ENCODE peak calls at places on chromosomes 13 and 19, in ten cellular contexts. H is uterus, J is esophagus squamous epithelium, D is cardiac muscle cell, Z is prostate gland, N is upper lobe of right lung, E is heart left ventricle, R is left lung, X is bronchial epithelial cell, P is esophagus muscularis mucosa. Q is an unnamed sample.

GRCh38 chr19:45160870-45161714 is at the start of gene NKPD1:
- DNase-seq in J (no peak), X (peak; percentile 34), R (peak; percentile 88), P (no peak), D (no peak), E (no peak), N (peak; percentile 86), H (no peak), Z (peak; percentile 84), Q (peak; percentile 31)

GRCh38 chr13:32199168-32199567 is 116.0 kb downstream of the ZAR1L start:
- DNase-seq in H (no peak), P (no peak), Z (no peak), R (no peak), X (no peak), E (no peak), N (no peak), D (no peak), J (no peak), Q (no peak)

GRCh38 chr19:55173717-55174409 is 6.2 kb downstream of the SYT5 start:
- DNase-seq in N (peak; percentile 74), J (no peak), Z (no peak), P (no peak), R (no peak), H (peak; percentile 46), X (peak; percentile 35), E (peak; percentile 61), D (peak; percentile 50), Q (peak; percentile 81)

GRCh38 chr19:11377237-11377636 is 2.8 kb downstream of the SWSAP1 start:
- DNase-seq in H (peak; percentile 84), Z (peak; percentile 54), D (no peak), R (no peak), N (no peak), E (no peak), P (no peak), X (peak; percentile 77), J (no peak), Q (peak; percentile 93)

GRCh38 chr19:14116525-14116917 is 1.0 kb downstream of the PRKACA start:
- DNase-seq in P (no peak), H (no peak), Z (no peak), R (no peak), E (no peak), J (no peak), X (no peak), N (no peak), D (no peak), Q (no peak)

GRCh38 chr19:2046046-2046907 is 4.8 kb downstream of the MKNK2 start:
- DNase-seq in R (peak; percentile 73), P (no peak), X (no peak), H (no peak), N (no peak), D (no peak), J (no peak), Z (no peak), E (no peak), Q (no peak)

GRCh38 chr13:52454459-52454824 is 836 bp upstream of the CKAP2 start:
- DNase-seq in P (no peak), H (no peak), E (no peak), R (no peak), N (no peak), D (peak; percentile 10), J (no peak), Z (peak; percentile 73), X (peak; percentile 88), Q (peak; percentile 26)

GRCh38 chr13:20191902-20192469 is 752 bp downstream of the GJB2 start:
- DNase-seq in D (no peak), N (no peak), P (peak; percentile 80), H (no peak), X (no peak), Z (no peak), J (no peak), R (peak; percentile 60), E (no peak), Q (no peak)

GRCh38 chr13:51271008-51271407 is 48.8 kb downstream of the FAM124A start:
- DNase-seq in E (no peak), Z (no peak), P (no peak), J (no peak), X (no peak), H (no peak), D (no peak), R (no peak), N (no peak), Q (no peak)

GRCh38 chr19:56211718-56212117 is 9.6 kb downstream of the ZSCAN5C start:
- DNase-seq in N (no peak), X (no peak), J (no peak), H (no peak), D (no peak), Z (no peak), R (no peak), E (no peak), P (no peak), Q (no peak)

GRCh38 chr19:15419413-15420025 is 731 bp upstream of the AKAP8L start:
- DNase-seq in H (no peak), P (no peak), J (no peak), E (no peak), N (no peak), R (no peak), X (peak; percentile 26), Z (no peak), D (no peak), Q (peak; percentile 56)
- TF ChIP-seq CTCF in H (no peak), P (no peak), J (no peak), E (no peak), N (no peak), R (no peak), X (no peak), Z (no peak), D (no peak), Q (no peak)

GRCh38 chr19:858868-859843 is at the start of gene CFD:
- DNase-seq in P (no peak), R (peak; percentile 89), X (no peak), E (peak; percentile 72), D (no peak), H (no peak), N (peak; percentile 82), Z (no peak), J (no peak), Q (no peak)
- H3K4me3 ChIP-seq in P (peak within 1 kb of the TSS; percentile 63), R (peak within 1 kb of the TSS; percentile 41), X (peak within 1 kb of the TSS; percentile 36), E (peak within 1 kb of the TSS; percentile 58), D (peak within 1 kb of the TSS; percentile 30), H (no peak within 1 kb of the TSS), N (peak within 1 kb of the TSS; percentile 55), Z (peak within 1 kb of the TSS; percentile 25), J (peak within 1 kb of the TSS; percentile 37), Q (peak within 1 kb of the TSS; percentile 57)

GRCh38 chr13:40371531-40372125 is 294.8 kb downstream of the FOXO1 start:
- DNase-seq in R (no peak), Z (no peak), N (no peak), P (no peak), X (no peak), H (no peak), E (no peak), J (no peak), D (no peak), Q (no peak)
- TF ChIP-seq CTCF in R (no peak), Z (no peak), N (no peak), P (no peak), X (no peak), H (no peak), E (no peak), J (no peak), D (no peak), Q (no peak)

GRCh38 chr19:10009269-10009665 is 1.0 kb downstream of the COL5A3 start:
- DNase-seq in J (no peak), X (no peak), Z (no peak), N (peak; percentile 69), P (peak; percentile 92), D (peak; percentile 80), H (peak; percentile 79), R (no peak), E (peak; percentile 85), Q (peak; percentile 87)

GRCh38 chr19:10007366-10007765 is 2.9 kb downstream of the COL5A3 start:
- DNase-seq in H (peak; percentile 66), N (no peak), Z (no peak), X (no peak), P (peak; percentile 92), J (no peak), E (peak; percentile 69), D (no peak), R (no peak), Q (no peak)

GRCh38 chr19:10006335-10006708 is 4.0 kb downstream of the COL5A3 start:
- DNase-seq in E (peak; percentile 72), P (peak; percentile 91), Z (no peak), R (no peak), X (no peak), D (no peak), J (no peak), H (peak; percentile 66), N (no peak), Q (peak; percentile 67)

GRCh38 chr19:10006752-10007323 is 3.5 kb downstream of the COL5A3 start:
- DNase-seq in X (no peak), D (no peak), P (no peak), N (no peak), H (no peak), E (no peak), Z (no peak), J (no peak), R (no peak), Q (no peak)

GRCh38 chr19:10007811-10008211 is 2.5 kb downstream of the COL5A3 start:
- DNase-seq in R (no peak), X (no peak), J (no peak), Z (no peak), H (peak; percentile 47), D (no peak), E (peak; percentile 67), N (no peak), P (no peak), Q (peak; percentile 38)
- H3K4me3 ChIP-seq in R (no peak overlapping the region), X (no peak overlapping the region), J (no peak overlapping the region), Z (no peak overlapping the region), H (no peak overlapping the region), D (no peak overlapping the region), E (peak overlapping the region; percentile 27), N (peak overlapping the region; percentile 10), P (peak overlapping the region; percentile 65), Q (no peak overlapping the region)

DNA sequence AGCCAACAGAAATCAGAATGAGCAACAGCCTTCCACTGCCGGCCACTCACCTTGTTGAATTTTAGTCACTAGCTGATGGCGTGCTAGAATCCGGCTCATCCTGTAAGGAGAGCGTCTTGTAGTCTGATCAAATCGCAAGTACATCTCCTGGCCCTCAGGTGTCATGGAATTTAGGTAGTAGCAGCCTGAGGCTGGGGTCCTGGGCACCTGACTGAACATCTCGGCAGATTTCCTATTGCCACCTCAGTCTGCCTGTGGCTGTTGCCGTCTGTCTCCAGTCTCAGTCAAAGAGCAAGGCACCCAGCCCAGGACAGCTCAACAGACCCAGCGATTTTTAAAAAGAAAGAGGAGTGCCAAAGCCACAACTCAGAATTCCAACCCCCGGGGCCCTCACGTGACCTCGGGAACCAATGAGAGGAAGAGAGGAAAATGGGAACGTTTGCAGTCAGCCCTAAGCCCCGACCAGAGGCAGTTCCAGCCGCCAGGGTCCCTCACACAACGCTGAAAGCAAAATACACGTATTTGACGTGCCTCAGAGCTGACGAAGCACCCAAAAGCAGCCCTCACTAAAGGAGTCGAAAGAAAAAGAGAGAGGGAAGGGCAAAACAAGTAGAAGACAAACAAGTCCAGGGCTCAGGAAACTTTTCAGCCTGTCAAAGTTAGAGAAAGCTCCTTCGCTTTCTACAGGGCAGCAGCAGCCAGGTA is at the start of gene STARD13:
- DNase-seq in X (peak; percentile 90), Z (peak; percentile 94), H (peak; percentile 97), N (peak; percentile 92), E (peak; percentile 95), P (peak; percentile 99), J (peak; percentile 20), D (peak; percentile 93), R (peak; percentile 86), Q (peak; percentile 99)
- TF ChIP-seq CTCF in X (peak; percentile 24), Z (no peak), H (peak; percentile 40), N (peak; percentile 43), E (peak; percentile 53), P (peak; percentile 53), J (peak; percentile 42), D (peak; percentile 51), R (peak; percentile 14), Q (peak; percentile 39)

GRCh38 chr13:44272692-44273091 is 100.9 kb upstream of the SERP2 start:
- DNase-seq in Z (no peak), P (no peak), N (no peak), R (no peak), E (no peak), X (no peak), D (no peak), J (no peak), H (no peak), Q (no peak)
- H3K4me3 ChIP-seq in Z (no peak overlapping the region), P (no peak overlapping the region), N (no peak overlapping the region), R (no peak overlapping the region), E (no peak overlapping the region), X (no peak overlapping the region), D (no peak overlapping the region), J (no peak overlapping the region), H (no peak overlapping the region), Q (no peak overlapping the region)

Q was measured in foreskin fibroblast.